ENCODE peak calls at places on chromosomes 11 and 22, in seven cellular contexts. N, P, X, B, G, Z and H are unnamed samples.

GRCh38 chr11:4610258-4610935 is 2.4 kb upstream of the TRIM68 start:
- DNase-seq in N (no peak), P (no peak), X (no peak), B (peak), G (no peak), Z (no peak), H (no peak)

GRCh38 chr11:78857688-78858087 is 283.0 kb upstream of the NARS2 start:
- DNase-seq in N (no peak), P (no peak), X (no peak), B (no peak), G (no peak), Z (no peak), H (no peak)

GRCh38 chr11:35290876-35291275 is 128.5 kb downstream of the SLC1A2 start:
- DNase-seq in N (no peak), P (no peak), X (no peak), B (no peak), G (no peak), Z (peak), H (no peak)

GRCh38 chr11:252666-253065 is 15.9 kb downstream of the PSMD13 start:
- DNase-seq in N (no peak), P (no peak), X (no peak), B (no peak), G (no peak), Z (no peak), H (no peak)

GRCh38 chr11:100151944-100152343 is 535.1 kb upstream of the ARHGAP42 start:
- DNase-seq in N (no peak), P (no peak), X (no peak), B (no peak), G (no peak), Z (no peak), H (no peak)

GRCh38 chr11:22130462-22131053 is 62.3 kb upstream of the ANO5 start:
- DNase-seq in N (peak), P (no peak), X (no peak), B (no peak), G (no peak), Z (no peak), H (no peak)

GRCh38 chr11:126352934-126353801 is 2.3 kb upstream of the ST3GAL4 start:
- DNase-seq in N (peak), P (no peak), X (no peak), B (peak), G (no peak), Z (no peak), H (no peak)

GRCh38 chr22:44423556-44423955 is 74.5 kb downstream of the RTL6 start:
- DNase-seq in N (no peak), P (no peak), X (no peak), B (no peak), G (no peak), Z (no peak), H (no peak)

GRCh38 chr11:21710791-21711190 is 482.1 kb upstream of the ANO5 start:
- DNase-seq in N (no peak), P (no peak), X (no peak), B (no peak), G (no peak), Z (no peak), H (no peak)

GRCh38 chr11:44727373-44728084 is 767 bp downstream of the TSPAN18 start:
- DNase-seq in N (peak), P (peak), X (peak), B (peak), G (peak), Z (peak), H (peak)

GRCh38 chr22:19687561-19688300 is 26.6 kb upstream of the SEPTIN5 start:
- DNase-seq in N (no peak), P (no peak), X (no peak), B (no peak), G (no peak), Z (no peak), H (no peak)

GRCh38 chr22:36332623-36333331 is 55.0 kb downstream of the MYH9 start:
- DNase-seq in N (peak), P (peak), X (peak), B (peak), G (no peak), Z (no peak), H (peak)

GRCh38 chr22:40040927-40041326 is 46.2 kb downstream of the FAM83F start:
- DNase-seq in N (no peak), P (no peak), X (no peak), B (no peak), G (no peak), Z (peak), H (no peak)

GRCh38 chr11:17395554-17395961 is 7.1 kb upstream of the KCNJ11 start:
- DNase-seq in N (no peak), P (no peak), X (no peak), B (no peak), G (no peak), Z (no peak), H (no peak)

GRCh38 chr11:18581825-18582224 is 6.7 kb downstream of the UEVLD start:
- DNase-seq in N (no peak), P (no peak), X (no peak), B (no peak), G (no peak), Z (no peak), H (no peak)

GRCh38 chr11:2930705-2931415 is 1.6 kb upstream of the PHLDA2 start:
- DNase-seq in N (peak), P (peak), X (no peak), B (peak), G (peak), Z (peak), H (peak)

GRCh38 chr11:82960000-82960778 is 58.7 kb downstream of the DDIAS start:
- DNase-seq in N (peak), P (no peak), X (peak), B (peak), G (no peak), Z (no peak), H (peak)

GRCh38 chr11:68839953-68840641 is 1.6 kb downstream of the CPT1A start:
- DNase-seq in N (peak), P (no peak), X (no peak), B (peak), G (no peak), Z (no peak), H (peak)

GRCh38 chr22:22201185-22201924 is 43.2 kb upstream of the VPREB1 start:
- DNase-seq in N (peak), P (peak), X (peak), B (peak), G (no peak), Z (peak), H (peak)

GRCh38 chr22:42286205-42286604 is 15.8 kb upstream of the TCF20 start:
- DNase-seq in N (no peak), P (no peak), X (peak), B (peak), G (no peak), Z (no peak), H (no peak)

GRCh38 chr11:93591247-93591898 is 48.2 kb upstream of the SMCO4 start:
- DNase-seq in N (no peak), P (no peak), X (no peak), B (peak), G (no peak), Z (no peak), H (peak)

GRCh38 chr22:41557401-41558240 is 3.2 kb upstream of the CSDC2 start:
- DNase-seq in N (no peak), P (no peak), X (no peak), B (no peak), G (no peak), Z (peak), H (no peak)

GRCh38 chr11:66190776-66191175 is 77.7 kb upstream of the RAB1B start:
- DNase-seq in N (no peak), P (no peak), X (no peak), B (no peak), G (no peak), Z (no peak), H (no peak)

GRCh38 chr11:128933481-128934178 is 9.0 kb downstream of the TP53AIP1 start:
- DNase-seq in N (no peak), P (no peak), X (no peak), B (no peak), G (no peak), Z (no peak), H (no peak)

GRCh38 chr11:96307748-96308133 is 35.3 kb downstream of the MAML2 start:
- DNase-seq in N (no peak), P (no peak), X (no peak), B (no peak), G (no peak), Z (no peak), H (no peak)

GRCh38 chr11:72239849-72240460 is 4.0 kb downstream of the PHOX2A start:
- DNase-seq in N (no peak), P (no peak), X (no peak), B (no peak), G (no peak), Z (peak), H (no peak)

GRCh38 chr11:66653123-66653522 is 14.6 kb downstream of the RBM4 start:
- DNase-seq in N (no peak), P (no peak), X (no peak), B (no peak), G (no peak), Z (no peak), H (no peak)

GRCh38 chr22:26671317-26672059 is 14.1 kb downstream of the MIAT start:
- DNase-seq in N (peak), P (peak), X (peak), B (peak), G (no peak), Z (peak), H (peak)

GRCh38 chr11:48384670-48385069 is 18.4 kb upstream of the OR4C5 start:
- DNase-seq in N (no peak), P (no peak), X (no peak), B (peak), G (no peak), Z (no peak), H (no peak)

GRCh38 chr11:113274708-113275582 is 39.4 kb upstream of the TTC12 start:
- DNase-seq in N (no peak), P (no peak), X (no peak), B (no peak), G (no peak), Z (no peak), H (no peak)

GRCh38 chr22:19654338-19654922 is 59.9 kb upstream of the SEPTIN5 start:
- DNase-seq in N (no peak), P (no peak), X (no peak), B (no peak), G (no peak), Z (no peak), H (no peak)

GRCh38 chr22:22374163-22374562 is 129.6 kb downstream of the VPREB1 start:
- DNase-seq in N (no peak), P (no peak), X (no peak), B (no peak), G (no peak), Z (no peak), H (no peak)

GRCh38 chr22:45499746-45500145 is 2.9 kb upstream of the FBLN1 start:
- DNase-seq in N (no peak), P (no peak), X (no peak), B (no peak), G (no peak), Z (no peak), H (no peak)

GRCh38 chr22:44918925-44919392 is 90.8 kb downstream of the PHF21B start:
- DNase-seq in N (no peak), P (no peak), X (no peak), B (no peak), G (no peak), Z (no peak), H (no peak)

GRCh38 chr11:83157755-83158473 is 983 bp downstream of the PCF11 start:
- DNase-seq in N (peak), P (peak), X (peak), B (peak), G (no peak), Z (peak), H (peak)